ENCODE peak calls at places on chromosomes 5 and 9, in five cellular contexts. D is AG09319; Z is NCI-H1092 treated with DMSO at 0.1 percent for 48 hours; P is activated CD8-positive, alpha-beta memory T cell treated with anti-CD3 and anti-CD28 coated beads, Interleukin-2, amount 50 U/mL, for 4 hours; S is HepG2. M is an unnamed sample.

GRCh38 chr5:28823231-28823630 is 1784.8 kb upstream of the CDH9 start:
- DNase-seq in S (no peak), P (no peak), Z (no peak), D (no peak), M (no peak)

GRCh38 chr9:74942801-74943200 is 9.9 kb downstream of the C9orf40 start:
- DNase-seq in Z (no peak), D (no peak), S (no peak), P (peak; percentile 31), M (no peak)

GRCh38 chr5:154722936-154723335 is 32.2 kb upstream of the LARP1 start:
- DNase-seq in P (no peak), S (peak; percentile 44), D (no peak), Z (no peak), M (no peak)

GRCh38 chr9:109113892-109114609 is 5.7 kb downstream of the TMEM245 start:
- DNase-seq in D (no peak), Z (no peak), P (no peak), S (no peak), M (no peak)

GRCh38 chr5:149114403-149115312 is 26.6 kb upstream of the ABLIM3 start:
- DNase-seq in D (peak; percentile 61), S (peak; percentile 66), Z (peak; percentile 49), P (peak; percentile 28), M (peak; percentile 97)

GRCh38 chr9:133405508-133406009 is 12.3 kb downstream of the REXO4 start:
- DNase-seq in Z (no peak), P (no peak), S (no peak), D (peak; percentile 7), M (no peak)

GRCh38 chr9:105103776-105104175 is 140.7 kb upstream of the SLC44A1 start:
- DNase-seq in D (no peak), S (no peak), Z (no peak), P (no peak), M (no peak)

GRCh38 chr5:119361723-119362122 is 5.9 kb downstream of the TNFAIP8 start:
- DNase-seq in Z (no peak), S (no peak), P (no peak), D (no peak), M (no peak)

GRCh38 chr5:171152382-171152781 is 156.7 kb upstream of the TLX3 start:
- DNase-seq in Z (peak; percentile 24), D (no peak), P (no peak), S (no peak), M (peak; percentile 51)

GRCh38 chr9:22457448-22457847 is 10.8 kb downstream of the DMRTA1 start:
- DNase-seq in S (no peak), D (no peak), P (no peak), Z (peak; percentile 79), M (peak; percentile 36)

GRCh38 chr5:9151671-9152427 is 394.0 kb downstream of the SEMA5A start:
- DNase-seq in Z (no peak), P (no peak), S (no peak), D (no peak), M (no peak)